ENCODE peak calls at places on chromosomes 1 and 21, in eight cellular contexts. K is psoas muscle, A is mucosa of descending colon, Q is ovary, Y is Caco-2, C is Panc1, Z is WERI-Rb-1, H is mammary epithelial cell. X is an unnamed sample. For H3K36me3, the result is how much of the 10 kb centered on the place peaks cover.

GRCh38 chr1:246417813-246418564 is 89.1 kb downstream of the SMYD3 start:
- DNase-seq in K (no peak), A (no peak), Q (no peak), Y (no peak), C (no peak), Z (no peak), H (no peak), X (no peak)

GRCh38 chr1:43582162-43582566 is 51.5 kb downstream of the PTPRF start:
- DNase-seq in K (no peak), A (peak), Q (no peak), Y (peak), C (peak), Z (peak), H (peak), X (peak)

GRCh38 chr1:174753131-174753530 is 246.6 kb upstream of the CACYBP start:
- DNase-seq in K (no peak), A (no peak), Q (no peak), Y (no peak), C (no peak), Z (no peak), H (no peak), X (no peak)

GRCh38 chr1:160429702-160430535 is 29.6 kb downstream of the VANGL2 start:
- DNase-seq in K (no peak), A (no peak), Q (no peak), Y (no peak), C (no peak), Z (no peak), H (no peak), X (no peak)

GRCh38 chr21:44438531-44439210 is 16.6 kb upstream of the LRRC3 start:
- DNase-seq in K (peak), A (peak), Q (peak), Y (peak), C (no peak), Z (no peak), H (no peak), X (no peak)

GRCh38 chr1:12567288-12567819 is 50.7 kb downstream of the DHRS3 start:
- DNase-seq in K (peak), A (no peak), Q (no peak), Y (no peak), C (no peak), Z (no peak), H (no peak), X (no peak)

GRCh38 chr1:66570196-66570595 is 36.2 kb downstream of the SGIP1 start:
- DNase-seq in K (no peak), A (no peak), Q (no peak), Y (no peak), C (no peak), Z (no peak), H (no peak), X (no peak)

GRCh38 chr1:200668514-200669313 is 993 bp downstream of the DDX59 start:
- DNase-seq in K (no peak), A (peak), Q (no peak), Y (no peak), C (no peak), Z (no peak), H (no peak), X (no peak)

GRCh38 chr1:222090103-222090502 is 348.2 kb upstream of the DUSP10 start:
- DNase-seq in K (no peak), A (no peak), Q (no peak), Y (no peak), C (no peak), Z (no peak), H (peak), X (peak)

GRCh38 chr1:219990782-219991510 is 55.4 kb downstream of the EPRS1 start:
- DNase-seq in K (no peak), A (no peak), Q (no peak), Y (no peak), C (peak), Z (no peak), H (peak), X (no peak)

GRCh38 chr1:225063722-225064121 is 134.2 kb downstream of the DNAH14 start:
- DNase-seq in K (no peak), A (no peak), Q (no peak), Y (no peak), C (no peak), Z (no peak), H (no peak), X (no peak)

GRCh38 chr1:31736675-31737074 is 27.5 kb downstream of the ADGRB2 start:
- DNase-seq in K (no peak), A (peak), Q (no peak), Y (no peak), C (no peak), Z (no peak), H (no peak), X (no peak)

GRCh38 chr1:31742462-31743212 is 21.5 kb downstream of the ADGRB2 start:
- DNase-seq in K (no peak), A (no peak), Q (no peak), Y (no peak), C (no peak), Z (peak), H (no peak), X (no peak)

GRCh38 chr1:31735571-31735970 is 28.6 kb downstream of the ADGRB2 start:
- DNase-seq in K (no peak), A (no peak), Q (no peak), Y (no peak), C (no peak), Z (no peak), H (no peak), X (no peak)

GRCh38 chr1:31734582-31735107 is 29.5 kb downstream of the ADGRB2 start:
- DNase-seq in K (no peak), A (no peak), Q (no peak), Y (no peak), C (no peak), Z (no peak), H (no peak), X (no peak)

GRCh38 chr1:31739281-31739853 is 24.8 kb downstream of the ADGRB2 start:
- DNase-seq in K (no peak), A (peak), Q (no peak), Y (no peak), C (no peak), Z (no peak), H (no peak), X (no peak)
- H3K36me3 ChIP-seq in K (under half), A (under half), Q (under half), Y (under half), C (under half), Z (under half), H (under half), X (under half)

GRCh38 chr1:31414692-31415370 is 1.8 kb downstream of the SERINC2 start:
- DNase-seq in K (no peak), A (no peak), Q (no peak), Y (no peak), C (no peak), Z (no peak), H (peak), X (no peak)
- H3K4me3 ChIP-seq in K (peak), A (no peak), Q (no peak), Y (no peak), C (no peak), Z (no peak), H (peak), X (peak)

DNA sequence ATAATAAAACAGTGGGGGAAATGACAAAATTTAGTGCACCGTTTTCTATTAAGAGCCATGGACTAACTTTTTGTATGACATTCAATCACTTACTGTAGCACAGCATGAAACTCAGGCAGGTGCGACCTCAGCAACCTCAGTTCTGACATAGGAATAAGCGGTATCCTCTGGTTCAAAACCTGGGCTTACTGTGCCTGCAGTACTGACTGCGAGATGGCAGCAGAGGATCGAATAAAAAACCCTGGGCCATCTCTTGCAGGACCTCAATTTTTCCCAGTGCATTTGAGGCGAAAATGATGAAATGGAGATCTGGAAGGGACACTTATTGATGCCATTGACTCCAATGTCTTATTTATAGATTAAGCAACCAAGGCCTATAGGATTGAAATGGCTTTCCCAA is 214.7 kb downstream of the ADGRL2 start:
- DNase-seq in K (no peak), A (no peak), Q (no peak), Y (no peak), C (no peak), Z (no peak), H (no peak), X (no peak)
- TF ChIP-seq CTCF in K (no peak), A (no peak), Q (no peak), Y (no peak), C (peak), Z (no peak), H (no peak), X (no peak)

GRCh38 chr21:34988625-34989024 is 60.5 kb downstream of the RUNX1 start:
- DNase-seq in K (no peak), A (no peak), Q (no peak), Y (no peak), C (no peak), Z (no peak), H (no peak), X (no peak)
- H3K36me3 ChIP-seq in K (under half), A (under half), Q (under half), Y (under half), C (under half), Z (under half), H (under half), X (under half)

DNA sequence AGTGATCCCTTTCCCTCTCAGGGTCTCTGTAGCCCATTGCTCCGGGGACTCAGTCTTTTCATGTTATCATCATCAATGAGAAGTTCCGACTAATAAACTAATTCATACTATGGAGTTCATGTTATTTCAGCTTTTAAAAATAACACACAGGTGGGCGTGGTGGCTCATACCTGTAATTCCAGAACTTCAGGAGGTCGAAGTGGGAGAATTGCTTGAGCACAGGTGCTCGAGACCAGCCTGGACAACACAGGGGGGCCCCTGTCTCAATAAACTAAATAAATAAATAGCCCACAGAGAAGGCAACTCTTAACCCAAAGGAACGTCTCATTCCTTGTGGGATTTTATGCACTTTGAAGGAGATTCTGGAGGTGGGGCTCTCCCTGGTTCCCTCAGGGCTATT is 14.5 kb downstream of the MYBPH start:
- DNase-seq in K (no peak), A (no peak), Q (no peak), Y (no peak), C (no peak), Z (no peak), H (no peak), X (no peak)
- H3K4me3 ChIP-seq in K (no peak), A (no peak), Q (no peak), Y (no peak), C (no peak), Z (no peak), H (no peak), X (no peak)

X was measured in BJ.